ENCODE peak calls at places on chromosomes 5 and 9, in six cellular contexts. T is activated CD4-positive, CD25-positive, alpha-beta regulatory T cell; A is D721Med; H is DMS 273 treated with DMSO at 0.1 percent for 48 hours; L is H9; N is KG1. Y is an unnamed sample.

GRCh38 chr9:2085719-2086515 is 70.8 kb downstream of the SMARCA2 start:
- DNase-seq in T (no peak), A (no peak), H (no peak), L (no peak), N (no peak), Y (no peak)

GRCh38 chr9:96453625-96454024 is 3.7 kb downstream of the HABP4 start:
- DNase-seq in T (no peak), A (no peak), H (no peak), L (no peak), N (no peak), Y (no peak)

GRCh38 chr9:99104459-99105151 is at the start of gene TGFBR1:
- DNase-seq in T (peak), A (peak), H (peak), L (peak), N (peak), Y (peak)

GRCh38 chr9:124045076-124045829 is 33.7 kb downstream of the LHX2 start:
- DNase-seq in T (no peak), A (no peak), H (no peak), L (peak), N (no peak), Y (peak)

GRCh38 chr5:172442592-172442991 is 11.7 kb downstream of the SH3PXD2B start:
- DNase-seq in T (no peak), A (no peak), H (peak), L (no peak), N (no peak), Y (no peak)

GRCh38 chr9:121690316-121690715 is 38.9 kb downstream of the DAB2IP start:
- DNase-seq in T (no peak), A (no peak), H (no peak), L (no peak), N (no peak), Y (no peak)

GRCh38 chr5:95864944-95865504 is 42.5 kb upstream of the GLRX start:
- DNase-seq in T (no peak), A (no peak), H (no peak), L (no peak), N (no peak), Y (no peak)

GRCh38 chr5:155147222-155147621 is 133.7 kb downstream of the KIF4B start:
- DNase-seq in T (no peak), A (no peak), H (no peak), L (no peak), N (no peak), Y (no peak)

GRCh38 chr9:95515272-95516113 is 1.3 kb downstream of the PTCH1 start:
- DNase-seq in T (no peak), A (no peak), H (no peak), L (peak), N (no peak), Y (no peak)

GRCh38 chr9:128285033-128285784 is 9.1 kb downstream of the SWI5 start:
- DNase-seq in T (no peak), A (no peak), H (no peak), L (no peak), N (no peak), Y (no peak)

GRCh38 chr9:84860423-84861115 is 191.0 kb downstream of the NTRK2 start:
- DNase-seq in T (no peak), A (no peak), H (no peak), L (no peak), N (no peak), Y (no peak)

Y was measured in mesothelial cell of epicardium.